ENCODE peak calls at places on chromosomes 13 and 19, in six cellular contexts. U is aorta, E is fibroblast of lung, M is testis, N is brain microvascular endothelial cell, Q is PC-9. S is an unnamed sample.

GRCh38 chr19:16208064-16208759 is 10.5 kb downstream of the AP1M1 start:
- DNase-seq in U (peak; percentile 68), M (no peak), N (no peak), Q (no peak), E (no peak), S (no peak)

GRCh38 chr19:31260171-31260933 is 88.9 kb downstream of the TSHZ3 start:
- DNase-seq in E (peak; percentile 12), U (peak; percentile 32), Q (no peak), M (no peak), N (no peak), S (no peak)

GRCh38 chr19:831407-832369 is 4.1 kb downstream of the AZU1 start:
- DNase-seq in M (no peak), E (no peak), Q (no peak), N (no peak), U (no peak), S (no peak)

GRCh38 chr19:49496574-49497008 is 357 bp downstream of the RPS11 start:
- DNase-seq in Q (no peak), U (no peak), N (no peak), E (no peak), M (no peak), S (no peak)

GRCh38 chr19:1070576-1070930 is 3.6 kb downstream of the ARHGAP45 start:
- DNase-seq in M (no peak), U (no peak), N (no peak), E (no peak), Q (no peak), S (no peak)

GRCh38 chr19:55526216-55527196 is 10.4 kb downstream of the SBK2 start:
- DNase-seq in U (no peak), Q (peak; percentile 84), E (peak; percentile 84), N (peak; percentile 62), M (peak; percentile 87), S (peak; percentile 95)

GRCh38 chr13:30341815-30342570 is 34.6 kb upstream of the KATNAL1 start:
- DNase-seq in N (peak; percentile 90), E (peak; percentile 91), Q (peak; percentile 86), M (peak; percentile 85), U (peak; percentile 96), S (no peak)

GRCh38 chr19:33470040-33470330 is 51.6 kb downstream of the PEPD start:
- DNase-seq in E (no peak), U (no peak), Q (no peak), N (no peak), M (no peak), S (no peak)

GRCh38 chr13:75402787-75403186 is 79.2 kb downstream of the TBC1D4 start:
- DNase-seq in E (no peak), M (no peak), U (no peak), N (no peak), Q (no peak), S (no peak)

GRCh38 chr13:60696602-60697001 is 299.6 kb downstream of the TDRD3 start:
- DNase-seq in N (no peak), E (no peak), Q (no peak), M (no peak), U (no peak), S (no peak)

GRCh38 chr19:42152285-42152684 is 20.0 kb upstream of the POU2F2 start:
- DNase-seq in U (no peak), N (no peak), M (no peak), E (no peak), Q (no peak), S (no peak)

GRCh38 chr19:40237791-40238190 is 11.3 kb upstream of the CCNP start:
- DNase-seq in E (no peak), N (no peak), U (no peak), Q (no peak), M (no peak), S (no peak)

GRCh38 chr13:112443191-112444000 is 67.2 kb downstream of the SPACA7 start:
- DNase-seq in E (no peak), N (no peak), Q (no peak), U (peak; percentile 69), M (no peak), S (no peak)

GRCh38 chr19:37467608-37468090 is 405 bp upstream of the ZNF569 start:
- DNase-seq in N (no peak), Q (no peak), E (no peak), U (no peak), M (no peak), S (no peak)

GRCh38 chr13:111043575-111043982 is 71.5 kb upstream of the ARHGEF7 start:
- DNase-seq in N (peak; percentile 95), Q (peak; percentile 45), U (peak; percentile 73), E (no peak), M (no peak), S (no peak)

GRCh38 chr13:51559916-51560315 is 24.3 kb upstream of the WDFY2 start:
- DNase-seq in M (no peak), N (no peak), Q (no peak), U (no peak), E (no peak), S (no peak)

GRCh38 chr19:13055213-13056051 is 47.2 kb downstream of the LYL1 start:
- DNase-seq in E (peak; percentile 95), U (peak; percentile 96), Q (no peak), M (peak; percentile 88), N (peak; percentile 70), S (peak; percentile 95)

GRCh38 chr19:10603084-10603872 is 16.2 kb upstream of the AP1M2 start:
- DNase-seq in Q (peak; percentile 62), N (no peak), M (no peak), E (no peak), U (peak; percentile 83), S (peak; percentile 32)

GRCh38 chr13:31276386-31276785 is 76.6 kb downstream of the B3GLCT start:
- DNase-seq in M (no peak), Q (no peak), E (no peak), N (peak; percentile 65), U (no peak), S (no peak)

GRCh38 chr13:21576424-21576823 is 27.5 kb downstream of the MICU2 start:
- DNase-seq in Q (no peak), M (no peak), E (peak; percentile 14), U (no peak), N (no peak), S (peak; percentile 72)

GRCh38 chr19:17889609-17890214 is 18.0 kb downstream of the SLC5A5 start:
- DNase-seq in E (peak; percentile 46), M (peak; percentile 68), N (peak; percentile 53), Q (peak; percentile 32), U (no peak), S (peak; percentile 78)

GRCh38 chr13:70729369-70729768 is 621.1 kb upstream of the KLHL1 start:
- DNase-seq in E (no peak), M (no peak), N (no peak), Q (no peak), U (no peak), S (no peak)

GRCh38 chr13:111659842-111660241 is 339.4 kb downstream of the TEX29 start:
- DNase-seq in E (no peak), N (no peak), Q (no peak), M (no peak), U (no peak), S (no peak)

GRCh38 chr13:27960362-27961226 is 8.5 kb downstream of the CDX2 start:
- DNase-seq in Q (peak; percentile 52), M (peak; percentile 62), U (no peak), N (peak; percentile 34), E (peak; percentile 13), S (no peak)

GRCh38 chr13:27961227-27962085 is 7.7 kb downstream of the CDX2 start:
- DNase-seq in M (no peak), N (no peak), E (no peak), U (no peak), Q (no peak), S (no peak)

GRCh38 chr13:27958928-27959539 is 10.1 kb downstream of the CDX2 start:
- DNase-seq in M (no peak), Q (no peak), E (no peak), U (no peak), N (no peak), S (no peak)

GRCh38 chr13:27962128-27962841 is 6.8 kb downstream of the CDX2 start:
- DNase-seq in Q (no peak), E (no peak), U (no peak), N (no peak), M (no peak), S (no peak)

GRCh38 chr13:27959976-27960361 is 9.1 kb downstream of the CDX2 start:
- DNase-seq in E (no peak), U (no peak), M (no peak), Q (no peak), N (no peak), S (no peak)
- H3K27me3 ChIP-seq in E (peaks cover 37% of the 10 kb centered on the region), U (no peaks in the 10 kb centered on the region), M (no peaks in the 10 kb centered on the region), Q (peaks cover 3% of the 10 kb centered on the region), N (peaks cover 85% of the 10 kb centered on the region), S (peaks cover 14% of the 10 kb centered on the region)

GRCh38 chr13:113841355-113841653 is 22.6 kb downstream of the GAS6 start:
- DNase-seq in E (no peak), N (no peak), U (no peak), M (no peak), Q (no peak), S (no peak)
- H3K27me3 ChIP-seq in E (no peaks in the 10 kb centered on the region), N (no peaks in the 10 kb centered on the region), U (no peaks in the 10 kb centered on the region), M (no peaks in the 10 kb centered on the region), Q (no peaks in the 10 kb centered on the region), S (no peaks in the 10 kb centered on the region)

GRCh38 chr19:27754700-27755099 is 1458.3 kb downstream of the UQCRFS1 start:
- DNase-seq in N (no peak), Q (no peak), E (no peak), U (no peak), M (no peak), S (no peak)

GRCh38 chr19:27753622-27754021 is 1459.3 kb downstream of the UQCRFS1 start:
- DNase-seq in U (no peak), M (no peak), N (no peak), Q (no peak), E (no peak), S (no peak)

GRCh38 chr19:27759896-27760295 is 1453.1 kb downstream of the UQCRFS1 start:
- DNase-seq in M (no peak), N (no peak), Q (no peak), E (no peak), U (no peak), S (no peak)

GRCh38 chr19:27762933-27763332 is 1450.0 kb downstream of the UQCRFS1 start:
- DNase-seq in Q (no peak), M (no peak), E (no peak), N (no peak), U (no peak), S (no peak)

DNA sequence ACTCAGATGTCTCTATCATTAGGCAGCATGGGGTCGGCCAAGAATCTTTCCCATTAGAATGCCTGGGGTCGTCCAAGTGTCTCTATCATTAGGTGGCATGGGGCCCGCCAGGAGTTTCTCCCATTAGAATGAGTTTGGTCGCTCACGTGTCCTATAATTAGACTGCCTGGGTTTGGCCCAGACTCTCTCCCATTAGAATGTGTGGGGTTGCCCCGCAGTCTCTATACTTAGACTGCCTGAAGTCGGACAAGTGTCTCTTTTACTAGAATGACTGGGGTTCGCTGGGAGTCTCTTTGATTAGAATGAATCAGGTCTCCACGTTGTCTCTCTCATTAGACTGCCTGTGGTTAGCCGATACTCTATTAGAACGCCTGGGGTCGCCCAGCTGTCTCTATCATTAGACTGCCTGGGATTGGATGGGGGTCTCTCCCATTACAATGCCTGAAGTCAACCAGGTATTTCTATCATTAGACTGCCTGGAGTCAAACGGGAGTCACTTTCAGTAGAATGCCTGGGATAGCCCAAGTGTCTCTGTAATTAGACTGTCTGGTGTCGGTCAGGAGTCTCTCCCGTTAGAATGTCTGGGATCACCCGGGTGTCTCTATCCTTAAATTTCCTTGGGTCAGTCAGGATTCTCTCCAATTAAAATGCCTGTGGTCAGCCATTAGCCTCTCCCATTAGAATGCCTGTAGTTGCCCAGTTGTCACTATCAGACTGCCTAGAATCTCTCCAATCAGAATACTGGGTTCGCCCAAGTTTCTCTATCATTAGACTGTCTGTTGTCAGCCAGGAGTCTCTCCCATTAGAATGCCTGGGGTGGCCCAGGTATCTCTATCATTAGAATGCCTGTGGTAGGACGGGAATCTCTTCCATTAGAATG is 1454.1 kb downstream of the UQCRFS1 start:
- DNase-seq in M (no peak), N (no peak), Q (no peak), U (no peak), E (no peak), S (peak; percentile 10)
- H3K27me3 ChIP-seq in M (no peaks in the 10 kb centered on the region), N (no peaks in the 10 kb centered on the region), Q (no peaks in the 10 kb centered on the region), U (no peaks in the 10 kb centered on the region), E (no peaks in the 10 kb centered on the region), S (no peaks in the 10 kb centered on the region)

GRCh38 chr19:46408611-46409039 is 4.7 kb downstream of the CCDC8 start:
- DNase-seq in E (peak; percentile 85), U (peak; percentile 90), Q (no peak), M (peak; percentile 77), N (no peak), S (no peak)
- H3K27me3 ChIP-seq in E (peaks cover 4% of the 10 kb centered on the region), U (no peaks in the 10 kb centered on the region), Q (peaks cover 50% of the 10 kb centered on the region), M (no peaks in the 10 kb centered on the region), N (no peaks in the 10 kb centered on the region), S (no peaks in the 10 kb centered on the region)